ENCODE peak calls at places on chromosome 20, in five cellular contexts. S is AG09309, D is HCT116, V is type B pancreatic cell, Q is Peyer's patch. J is an unnamed sample.

GRCh38 chr20:44861547-44862006 is 23.9 kb upstream of the YWHAB start:
- DNase-seq in V (no peak), Q (no peak), S (peak), D (no peak), J (no peak)

GRCh38 chr20:62728028-62728780 is 19.6 kb downstream of the NTSR1 start:
- DNase-seq in V (no peak), D (no peak), Q (no peak), S (no peak), J (no peak)

GRCh38 chr20:61779176-61779965 is 286.3 kb downstream of the TAF4 start:
- DNase-seq in V (no peak), S (no peak), D (no peak), Q (peak), J (no peak)

GRCh38 chr20:49552007-49552406 is 15.9 kb downstream of the PTGIS start:
- DNase-seq in S (no peak), D (no peak), V (no peak), Q (no peak), J (no peak)

GRCh38 chr20:45012682-45013302 is 46.5 kb downstream of the STK4 start:
- DNase-seq in D (no peak), S (no peak), V (no peak), Q (no peak), J (no peak)

GRCh38 chr20:34262488-34263288 is 21.5 kb downstream of the ASIP start:
- DNase-seq in S (peak), V (no peak), Q (no peak), D (no peak), J (peak)

GRCh38 chr20:48626226-48626937 is 201.4 kb downstream of the PREX1 start:
- DNase-seq in S (no peak), Q (peak), D (no peak), V (no peak), J (no peak)

GRCh38 chr20:58719258-58719657 is 26.7 kb downstream of the NPEPL1 start:
- DNase-seq in D (no peak), Q (no peak), V (peak), S (no peak), J (peak)

GRCh38 chr20:22248052-22248667 is 336.2 kb downstream of the FOXA2 start:
- DNase-seq in Q (no peak), D (no peak), V (no peak), S (no peak), J (no peak)

GRCh38 chr20:59547596-59547995 is 56.7 kb upstream of the PHACTR3 start:
- DNase-seq in S (no peak), Q (no peak), V (no peak), D (no peak), J (no peak)

GRCh38 chr20:24684421-24684871 is 215.0 kb downstream of the SYNDIG1 start:
- DNase-seq in V (no peak), D (no peak), S (no peak), Q (no peak), J (no peak)

GRCh38 chr20:44765647-44766367 is 20.1 kb downstream of the KCNK15 start:
- DNase-seq in V (no peak), S (no peak), D (peak), Q (no peak), J (no peak)

GRCh38 chr20:13953227-13953626 is 37.2 kb downstream of the SEL1L2 start:
- DNase-seq in Q (no peak), D (no peak), V (no peak), S (no peak), J (no peak)

GRCh38 chr20:46317685-46318177 is 9.4 kb upstream of the CDH22 start:
- DNase-seq in Q (peak), S (no peak), V (no peak), D (no peak), J (no peak)

GRCh38 chr20:10332656-10333421 is 101.2 kb downstream of the MKKS start:
- DNase-seq in S (no peak), V (no peak), D (no peak), Q (no peak), J (no peak)

GRCh38 chr20:60203451-60203850 is 245.2 kb downstream of the CDH26 start:
- DNase-seq in D (no peak), Q (no peak), V (no peak), S (no peak), J (no peak)

GRCh38 chr20:3378138-3378537 is 29.3 kb downstream of the DNAAF9 start:
- DNase-seq in V (no peak), D (no peak), Q (no peak), S (no peak), J (no peak)

GRCh38 chr20:49165611-49166010 is 22.5 kb downstream of the STAU1 start:
- DNase-seq in V (no peak), S (no peak), Q (no peak), D (no peak), J (no peak)

GRCh38 chr20:568865-569415 is 25.4 kb upstream of the CSNK2A1 start:
- DNase-seq in V (no peak), S (no peak), D (no peak), Q (no peak), J (no peak)

GRCh38 chr20:45938727-45939438 is 4.4 kb downstream of the PCIF1 start:
- DNase-seq in V (no peak), D (peak), S (no peak), Q (no peak), J (no peak)

GRCh38 chr20:7195704-7196103 is 428.2 kb downstream of the BMP2 start:
- DNase-seq in S (peak), D (no peak), Q (no peak), V (no peak), J (no peak)

GRCh38 chr20:19771031-19771430 is 13.0 kb downstream of the RIN2 start:
- DNase-seq in S (no peak), Q (no peak), V (peak), D (no peak), J (no peak)

GRCh38 chr20:36017034-36017951 is 48.9 kb downstream of the CNBD2 start:
- DNase-seq in S (peak), D (no peak), V (no peak), Q (no peak), J (no peak)

GRCh38 chr20:22684763-22685443 is 100.5 kb upstream of the FOXA2 start:
- DNase-seq in D (no peak), Q (no peak), V (no peak), S (no peak), J (no peak)

GRCh38 chr20:15220009-15220656 is 882.7 kb upstream of the FLRT3 start:
- DNase-seq in V (no peak), Q (no peak), S (no peak), D (no peak), J (no peak)

GRCh38 chr20:39861381-39861780 is 827.7 kb downstream of the MAFB start:
- DNase-seq in S (no peak), Q (no peak), D (no peak), V (no peak), J (no peak)

GRCh38 chr20:40959325-40960092 is 69.1 kb upstream of the TOP1 start:
- DNase-seq in Q (peak), V (peak), D (no peak), S (no peak), J (no peak)

GRCh38 chr20:46316984-46317684 is 8.8 kb upstream of the CDH22 start:
- DNase-seq in V (no peak), S (no peak), Q (no peak), D (no peak), J (no peak)

DNA sequence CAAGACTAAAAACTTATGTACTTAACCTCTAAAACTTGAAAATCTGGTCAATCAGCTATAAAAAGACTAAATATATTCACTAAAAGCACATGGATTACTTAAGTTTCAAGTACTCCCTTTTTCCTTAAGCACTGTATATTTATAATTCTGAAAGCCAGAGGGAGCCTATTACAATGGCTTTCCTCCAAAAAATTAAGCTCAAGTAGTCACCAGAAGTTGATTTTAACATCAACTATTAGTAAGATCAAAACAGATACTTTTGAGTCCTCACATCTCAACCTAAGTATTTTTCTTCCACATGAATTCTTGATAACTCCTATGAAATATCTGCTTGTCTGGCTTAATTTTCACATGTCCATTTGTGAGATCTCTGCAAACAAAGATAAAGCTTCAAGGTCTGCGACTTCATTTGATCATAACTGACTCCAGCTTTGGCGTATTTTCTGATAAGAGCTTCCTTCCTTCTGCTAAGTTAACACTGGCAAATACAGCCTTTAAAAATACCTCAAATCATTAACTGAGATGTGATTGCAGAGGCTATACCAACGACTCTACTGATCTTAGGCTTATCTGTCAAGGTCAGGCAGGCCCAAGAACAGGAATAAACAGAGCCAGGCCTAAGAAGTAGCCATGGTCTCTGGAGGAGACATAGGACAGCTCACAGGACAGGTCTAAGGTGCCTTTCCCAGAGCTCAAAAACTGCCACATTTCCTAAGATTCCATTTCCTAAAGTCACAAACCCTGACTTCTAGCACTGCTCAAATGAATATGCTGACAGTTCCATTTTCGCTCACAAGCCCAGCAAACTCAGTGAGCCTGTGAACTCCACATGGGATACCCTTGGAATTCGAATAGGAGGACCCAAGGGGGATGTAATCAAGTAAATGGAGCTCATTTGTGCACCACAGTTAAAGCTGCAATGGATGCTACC is 10.0 kb downstream of the SNX5 start:
- DNase-seq in D (no peak), S (no peak), V (no peak), Q (no peak), J (no peak)
- TF ChIP-seq CTCF in D (no peak), S (peak), V (no peak), Q (no peak), J (no peak)

GRCh38 chr20:51625105-51625504 is 82.6 kb upstream of the NFATC2 start:
- DNase-seq in D (no peak), S (no peak), Q (no peak), V (no peak), J (no peak)
- TF ChIP-seq CTCF in D (no peak), S (no peak), Q (no peak), V (no peak), J (no peak)

DNA sequence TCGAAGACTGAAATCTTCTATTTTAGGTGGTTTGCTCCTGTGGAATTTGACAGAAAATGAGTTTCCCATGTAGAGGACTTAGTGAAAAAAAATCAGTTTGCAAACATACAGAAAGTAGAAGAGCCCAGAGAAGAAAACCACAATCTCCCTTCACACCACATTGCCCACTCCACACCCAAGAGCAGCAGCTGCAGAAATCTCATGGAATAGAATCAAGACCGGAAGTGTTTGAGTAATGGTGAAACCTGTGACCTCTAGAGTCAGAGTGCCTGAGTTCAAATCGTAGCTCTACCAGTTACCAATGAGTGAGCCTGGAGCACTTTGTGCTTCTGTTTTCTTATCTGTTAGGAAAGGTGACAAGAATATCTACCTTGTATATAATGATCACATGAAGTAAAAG is 4.6 kb downstream of the SIRPG start:
- DNase-seq in D (no peak), Q (no peak), S (no peak), V (no peak), J (no peak)
- TF ChIP-seq CTCF in D (no peak), Q (no peak), S (no peak), V (no peak), J (no peak)

DNA sequence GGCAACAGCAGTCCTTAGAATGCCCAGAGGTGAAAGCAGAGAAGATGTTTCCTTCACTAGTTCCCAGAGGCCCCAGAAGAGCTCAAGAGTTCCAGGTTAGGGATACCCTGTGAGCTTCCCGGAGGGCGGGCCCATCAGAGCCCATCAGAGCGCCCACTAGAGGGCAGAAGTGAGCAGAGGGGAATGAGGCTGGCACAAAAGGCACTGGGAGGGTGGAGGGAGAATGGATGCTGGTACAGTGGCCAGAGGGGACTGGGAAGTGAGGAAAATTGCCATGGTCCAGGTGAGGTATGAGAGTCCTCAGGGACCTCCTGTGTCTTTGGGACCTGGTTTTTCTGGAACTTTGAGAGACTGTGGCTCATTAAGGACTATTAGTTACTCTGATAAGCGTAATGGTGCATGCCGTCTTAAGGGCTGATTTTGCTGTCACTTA is 57.3 kb downstream of the LINC00237 start:
- DNase-seq in S (no peak), D (peak), Q (peak), V (no peak), J (peak)
- TF ChIP-seq CTCF in S (peak), D (peak), Q (peak), V (peak), J (peak)

GRCh38 chr20:32796383-32797159 is 23.2 kb upstream of the MAPRE1 start:
- DNase-seq in Q (no peak), S (no peak), D (no peak), V (no peak), J (no peak)

GRCh38 chr20:32789896-32790750 is 27.9 kb downstream of the DNMT3B start:
- DNase-seq in D (no peak), V (peak), S (peak), Q (peak), J (peak)

GRCh38 chr20:32790751-32791057 is 28.5 kb downstream of the DNMT3B start:
- DNase-seq in V (no peak), S (no peak), D (no peak), Q (no peak), J (no peak)

GRCh38 chr20:32792316-32792715 is 27.4 kb upstream of the MAPRE1 start:
- DNase-seq in D (no peak), S (no peak), Q (no peak), V (no peak), J (no peak)

DNA sequence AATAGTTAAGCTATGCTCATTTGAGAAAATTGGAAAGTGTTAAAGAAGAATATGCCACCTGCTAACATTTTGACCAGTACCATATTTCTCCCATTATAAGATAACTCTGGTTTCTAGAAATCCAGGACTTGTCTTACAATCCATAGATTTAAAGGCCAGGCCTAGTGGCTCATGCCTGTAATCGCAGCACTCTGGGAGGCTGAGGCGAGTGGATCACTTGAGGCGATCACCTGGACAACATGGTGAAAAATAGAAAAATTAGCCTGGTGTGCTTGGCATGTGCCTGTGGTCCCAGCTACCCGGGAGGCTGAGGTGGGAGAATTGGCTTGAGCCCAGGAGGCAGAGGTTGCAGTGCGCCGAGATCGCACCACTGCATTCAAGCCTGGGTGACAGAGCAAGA is 26.7 kb upstream of the MAPRE1 start:
- DNase-seq in D (no peak), V (no peak), Q (no peak), S (no peak), J (no peak)
- TF ChIP-seq CTCF in D (no peak), V (peak), Q (no peak), S (no peak), J (no peak)

GRCh38 chr20:63782051-63782471 is 42.5 kb downstream of the SLC2A4RG start:
- DNase-seq in S (no peak), V (no peak), D (peak), Q (no peak), J (no peak)
- TF ChIP-seq CTCF in S (no peak), V (no peak), D (peak), Q (no peak), J (no peak)

GRCh38 chr20:38472513-38473352 is at the start of gene RALGAPB:
- DNase-seq in D (peak), S (peak), V (peak), Q (peak), J (peak)

GRCh38 chr20:38477747-38478146 is 5.1 kb downstream of the RALGAPB start:
- DNase-seq in D (no peak), Q (no peak), S (no peak), V (no peak), J (no peak)

GRCh38 chr20:38471245-38471644 is 1.4 kb upstream of the RALGAPB start:
- DNase-seq in D (no peak), V (no peak), S (no peak), Q (no peak), J (no peak)

GRCh38 chr20:38471987-38472512 is 593 bp upstream of the RALGAPB start:
- DNase-seq in D (no peak), V (no peak), S (no peak), Q (no peak), J (no peak)

DNA sequence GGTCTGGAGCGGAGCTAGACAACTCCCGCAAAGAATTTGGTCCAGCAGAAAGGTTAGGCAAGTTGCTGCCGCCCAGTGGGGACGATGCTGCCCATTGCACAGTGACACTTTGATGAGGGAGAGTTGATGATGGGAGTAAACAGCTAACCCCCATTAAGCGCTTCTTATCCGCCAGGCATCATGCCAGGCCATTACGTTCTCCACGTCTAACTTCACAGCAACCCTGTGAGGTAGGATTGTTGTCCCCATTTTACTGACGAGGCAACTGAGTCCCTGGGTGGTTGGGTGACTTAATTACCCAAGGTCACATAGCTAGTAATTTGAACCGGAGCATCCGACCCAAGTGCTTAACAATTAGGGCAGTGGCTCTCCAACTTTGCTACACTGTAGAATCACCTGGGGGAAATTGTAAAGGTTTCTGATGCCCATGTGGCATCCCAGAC is 731 bp downstream of the RALGAPB start:
- DNase-seq in D (no peak), Q (no peak), S (no peak), V (no peak), J (no peak)
- TF ChIP-seq CTCF in D (no peak), Q (no peak), S (peak), V (no peak), J (no peak)